ENCODE peak calls at places on chromosomes 4 and X, in eight cellular contexts. J is mammary epithelial cell; N is CD8-positive, alpha-beta T cell; L is right atrium auricular region; D is stomach; Q is H9; B is psoas muscle; C is body of pancreas. E is an unnamed sample.

GRCh38 chrX:22118161-22118830 is 86.2 kb downstream of the PHEX start:
- DNase-seq in J (peak; percentile 26), N (no peak), L (no peak), D (no peak), Q (no peak), B (no peak), C (no peak), E (no peak)

GRCh38 chrX:110966046-110966445 is 129.9 kb upstream of the PAK3 start:
- DNase-seq in J (no peak), N (no peak), L (no peak), D (no peak), Q (no peak), B (no peak), C (no peak), E (peak; percentile 96)

GRCh38 chr4:185549095-185549494 is 13.8 kb upstream of the PDLIM3 start:
- DNase-seq in J (no peak), N (no peak), L (no peak), D (no peak), Q (no peak), B (no peak), C (no peak), E (peak; percentile 19)

GRCh38 chr4:88661724-88662123 is 35.9 kb downstream of the NAP1L5 start:
- DNase-seq in J (peak; percentile 81), N (no peak), L (no peak), D (no peak), Q (no peak), B (no peak), C (no peak), E (no peak)

GRCh38 chrX:26352891-26353430 is 137.0 kb downstream of the MAGEB5 start:
- DNase-seq in J (no peak), N (no peak), L (no peak), D (no peak), Q (no peak), B (no peak), C (no peak), E (no peak)

GRCh38 chrX:38347136-38347535 is 5.3 kb upstream of the OTC start:
- DNase-seq in J (peak; percentile 75), N (no peak), L (no peak), D (no peak), Q (no peak), B (no peak), C (peak; percentile 31), E (no peak)

GRCh38 chr4:165079476-165079875 is 25.8 kb downstream of the TRIM75 start:
- DNase-seq in J (peak; percentile 5), N (no peak), L (peak; percentile 58), D (no peak), Q (no peak), B (peak; percentile 78), C (peak; percentile 33), E (no peak)

GRCh38 chrX:91414710-91415109 is 19.9 kb upstream of the PABPC5 start:
- DNase-seq in J (no peak), N (no peak), L (no peak), D (no peak), Q (no peak), B (no peak), C (no peak), E (peak; percentile 47)

GRCh38 chrX:53022381-53022780 is 26.2 kb upstream of the GPR173 start:
- DNase-seq in J (no peak), N (no peak), L (no peak), D (no peak), Q (no peak), B (no peak), C (no peak), E (no peak)

GRCh38 chrX:96707829-96708228 is 23.2 kb downstream of the DIAPH2 start:
- DNase-seq in J (no peak), N (no peak), L (no peak), D (no peak), Q (no peak), B (no peak), C (no peak), E (no peak)

GRCh38 chr4:54036184-54036583 is 28.2 kb downstream of the CHIC2 start:
- DNase-seq in J (no peak), N (no peak), L (no peak), D (no peak), Q (no peak), B (no peak), C (no peak), E (no peak)

GRCh38 chr4:472881-473574 is 25.9 kb downstream of the ZNF721 start:
- DNase-seq in J (peak; percentile 11), N (no peak), L (no peak), D (no peak), Q (no peak), B (no peak), C (no peak), E (no peak)

GRCh38 chrX:71618303-71618721 is at the start of gene CXCR3:
- DNase-seq in J (no peak), N (peak; percentile 28), L (no peak), D (no peak), Q (no peak), B (no peak), C (peak; percentile 34), E (no peak)
- H3K4me1 ChIP-seq in J (peaks cover 8% of the 10 kb centered on the region), N (peaks cover 72% of the 10 kb centered on the region), L (peaks cover 16% of the 10 kb centered on the region), D (peaks cover 16% of the 10 kb centered on the region), Q (no peaks in the 10 kb centered on the region), B (peaks cover 12% of the 10 kb centered on the region), C (peaks cover 13% of the 10 kb centered on the region), E (no peaks in the 10 kb centered on the region)

GRCh38 chr4:70654605-70655011 is 11.7 kb downstream of the JCHAIN start:
- DNase-seq in J (no peak), N (no peak), L (no peak), D (no peak), Q (no peak), B (no peak), C (no peak), E (no peak)

GRCh38 chr4:70651864-70652506 is 14.3 kb downstream of the JCHAIN start:
- DNase-seq in J (peak; percentile 29), N (no peak), L (no peak), D (no peak), Q (peak; percentile 30), B (no peak), C (no peak), E (no peak)

GRCh38 chr4:70660106-70660505 is 6.2 kb downstream of the JCHAIN start:
- DNase-seq in J (no peak), N (no peak), L (no peak), D (no peak), Q (no peak), B (no peak), C (no peak), E (no peak)

GRCh38 chr4:70657326-70657725 is 9.0 kb downstream of the JCHAIN start:
- DNase-seq in J (no peak), N (no peak), L (no peak), D (no peak), Q (no peak), B (no peak), C (no peak), E (no peak)
- H3K4me1 ChIP-seq in J (no peaks in the 10 kb centered on the region), N (no peaks in the 10 kb centered on the region), L (no peaks in the 10 kb centered on the region), D (no peaks in the 10 kb centered on the region), Q (no peaks in the 10 kb centered on the region), B (no peaks in the 10 kb centered on the region), C (no peaks in the 10 kb centered on the region), E (no peaks in the 10 kb centered on the region)

GRCh38 chr4:8439168-8439567 is 1.4 kb downstream of the ACOX3 start:
- DNase-seq in J (no peak), N (no peak), L (no peak), D (no peak), Q (no peak), B (no peak), C (peak; percentile 85), E (no peak)
- H3K4me1 ChIP-seq in J (peaks cover 42% of the 10 kb centered on the region), N (peaks cover 58% of the 10 kb centered on the region), L (peaks cover 80% of the 10 kb centered on the region), D (peaks cover 62% of the 10 kb centered on the region), Q (peaks cover 5% of the 10 kb centered on the region), B (peaks cover 31% of the 10 kb centered on the region), C (peaks cover 83% of the 10 kb centered on the region), E (peaks cover 8% of the 10 kb centered on the region)

DNA sequence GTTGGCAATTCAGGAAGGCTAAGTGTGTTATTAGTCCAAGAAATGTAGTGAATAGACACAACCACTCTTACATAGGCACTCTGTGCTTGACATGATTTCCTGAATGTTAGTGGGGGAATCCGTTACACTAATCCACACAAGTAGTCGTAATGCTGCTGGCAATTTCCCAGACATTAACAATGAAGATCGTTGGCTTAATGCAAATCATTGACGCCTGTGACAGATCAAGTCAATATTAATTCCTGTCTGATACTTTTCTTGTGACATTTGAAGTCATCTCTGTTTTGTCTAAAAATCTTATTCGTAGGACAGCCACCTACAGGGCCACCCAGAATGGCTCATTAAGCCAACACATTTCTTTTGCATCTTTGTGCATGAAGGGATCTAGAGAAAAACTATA is 939.1 kb upstream of the FTHL17 start:
- DNase-seq in J (no peak), N (no peak), L (no peak), D (no peak), Q (no peak), B (no peak), C (no peak), E (no peak)
- H3K4me1 ChIP-seq in J (no peaks in the 10 kb centered on the region), N (no peaks in the 10 kb centered on the region), L (no peaks in the 10 kb centered on the region), D (no peaks in the 10 kb centered on the region), Q (no peaks in the 10 kb centered on the region), B (no peaks in the 10 kb centered on the region), C (no peaks in the 10 kb centered on the region), E (no peaks in the 10 kb centered on the region)

GRCh38 chrX:24860140-24860539 is 155.6 kb downstream of the ARX start:
- DNase-seq in J (no peak), N (no peak), L (no peak), D (no peak), Q (no peak), B (no peak), C (no peak), E (no peak)
- H3K4me1 ChIP-seq in J (no peaks in the 10 kb centered on the region), N (no peaks in the 10 kb centered on the region), L (no peaks in the 10 kb centered on the region), D (no peaks in the 10 kb centered on the region), Q (peaks cover 2% of the 10 kb centered on the region), B (no peaks in the 10 kb centered on the region), C (no peaks in the 10 kb centered on the region), E (peaks cover 9% of the 10 kb centered on the region)

GRCh38 chr4:120919358-120919757 is 3.2 kb downstream of the PRDM5 start:
- DNase-seq in J (no peak), N (no peak), L (no peak), D (no peak), Q (no peak), B (no peak), C (no peak), E (no peak)
- H3K4me1 ChIP-seq in J (peaks cover 13% of the 10 kb centered on the region), N (peaks cover 8% of the 10 kb centered on the region), L (peaks cover 18% of the 10 kb centered on the region), D (no peaks in the 10 kb centered on the region), Q (no peaks in the 10 kb centered on the region), B (peaks cover 22% of the 10 kb centered on the region), C (peaks cover 50% of the 10 kb centered on the region), E (no peaks in the 10 kb centered on the region)

E was measured in HAP-1.